ENCODE peak calls at places on chromosomes 11 and 22, in seven cellular contexts. M is brain microvascular endothelial cell; L is cardiac muscle cell; B is A549; D is activated naive CD8-positive, alpha-beta T cell treated with anti-CD3 and anti-CD28 coated beads, Interleukin-2, amount 10 ng/mL, durations not matched to agents 7 days and 5 days; P is activated CD4-positive, alpha-beta T cell treated with anti-CD3 and anti-CD28 coated beads, Interleukin-2, amount 10 ng/mL, durations not matched to agents 7 days and 5 days; E is HS-27A. I is an unnamed sample.

GRCh38 chr11:65887723-65888162 is 528 bp downstream of the FIBP start:
- DNase-seq in B (no peak), D (no peak), M (no peak), E (no peak), L (no peak), P (no peak), I (no peak)

GRCh38 chr11:30936476-30936875 is 350.3 kb upstream of the MPPED2 start:
- DNase-seq in D (no peak), M (no peak), E (no peak), B (no peak), L (peak), P (no peak), I (no peak)

GRCh38 chr11:118674094-118674460 is 5.4 kb downstream of the TREH start:
- DNase-seq in M (no peak), P (no peak), B (no peak), D (no peak), L (no peak), E (no peak), I (no peak)

GRCh38 chr11:45470151-45471001 is 184.2 kb upstream of the SYT13 start:
- DNase-seq in L (peak), B (no peak), P (no peak), D (no peak), E (peak), M (peak), I (no peak)

GRCh38 chr11:1556278-1557167 is 15.5 kb downstream of the DUSP8 start:
- DNase-seq in B (no peak), L (no peak), E (no peak), D (no peak), P (no peak), M (no peak), I (no peak)

GRCh38 chr11:104051806-104052205 is 15.4 kb downstream of the DDI1 start:
- DNase-seq in P (no peak), B (no peak), M (no peak), D (no peak), L (peak), E (no peak), I (no peak)

GRCh38 chr11:122748968-122749687 is 89.2 kb upstream of the CRTAM start:
- DNase-seq in B (no peak), E (no peak), P (peak), D (no peak), L (peak), M (peak), I (peak)

GRCh38 chr11:44753965-44754645 is 27.3 kb downstream of the TSPAN18 start:
- DNase-seq in L (no peak), M (no peak), E (no peak), P (no peak), D (no peak), B (no peak), I (peak)

GRCh38 chr11:2207212-2207611 is 35.6 kb upstream of the TH start:
- DNase-seq in D (no peak), L (no peak), P (no peak), E (no peak), B (no peak), M (no peak), I (no peak)

GRCh38 chr11:47857485-47858168 is 9.5 kb upstream of the NUP160 start:
- DNase-seq in P (no peak), E (no peak), D (no peak), M (no peak), L (no peak), B (no peak), I (no peak)

GRCh38 chr11:99565333-99565732 is 544.6 kb downstream of the CNTN5 start:
- DNase-seq in P (no peak), B (no peak), D (no peak), E (no peak), L (no peak), M (no peak), I (no peak)

GRCh38 chr11:12540913-12541587 is 133.2 kb upstream of the TEAD1 start:
- DNase-seq in E (peak), B (peak), L (peak), D (no peak), M (peak), P (no peak), I (no peak)

GRCh38 chr11:3178349-3178748 is 13.2 kb upstream of the OSBPL5 start:
- DNase-seq in E (no peak), B (no peak), P (no peak), M (peak), D (no peak), L (peak), I (no peak)

GRCh38 chr11:39724404-39724803 is 1735.0 kb downstream of the LRRC4C start:
- DNase-seq in L (no peak), B (no peak), E (no peak), M (no peak), D (no peak), P (no peak), I (no peak)

GRCh38 chr11:60942207-60942606 is 9.8 kb downstream of the SLC15A3 start:
- DNase-seq in P (no peak), E (no peak), M (no peak), L (no peak), B (no peak), D (no peak), I (no peak)

GRCh38 chr11:90135016-90135415 is 553 bp downstream of the NAALAD2 start:
- DNase-seq in P (no peak), E (no peak), L (peak), D (no peak), B (no peak), M (no peak), I (no peak)

GRCh38 chr11:90947930-90948329 is 725.1 kb upstream of the CHORDC1 start:
- DNase-seq in P (no peak), M (no peak), B (no peak), D (no peak), E (no peak), L (no peak), I (no peak)

GRCh38 chr11:6926208-6927029 is at the start of gene ZNF215:
- DNase-seq in M (peak), P (peak), D (peak), B (peak), E (peak), L (peak), I (peak)

GRCh38 chr11:117950320-117950719 is 21.1 kb upstream of the TMPRSS13 start:
- DNase-seq in B (no peak), D (peak), P (peak), M (no peak), E (no peak), L (peak), I (no peak)

GRCh38 chr11:47051217-47051616 is 114.7 kb downstream of the CSTPP1 start:
- DNase-seq in P (no peak), M (no peak), D (no peak), L (peak), B (no peak), E (no peak), I (peak)

GRCh38 chr11:12410006-12410728 is 32.8 kb downstream of the PARVA start:
- DNase-seq in B (peak), P (no peak), M (no peak), D (no peak), E (no peak), L (peak), I (peak)

GRCh38 chr11:114099392-114100178 is 40.1 kb downstream of the ZBTB16 start:
- DNase-seq in B (no peak), E (no peak), P (no peak), D (no peak), M (no peak), L (peak), I (no peak)

GRCh38 chr11:69377029-69377952 is 83.3 kb downstream of the MYEOV start:
- DNase-seq in E (no peak), L (no peak), D (no peak), B (no peak), P (no peak), M (no peak), I (no peak)

GRCh38 chr11:59791639-59792038 is 18.9 kb downstream of the MRPL16 start:
- DNase-seq in B (no peak), D (no peak), L (peak), M (no peak), P (no peak), E (no peak), I (no peak)

GRCh38 chr22:50702821-50703725 is 30.4 kb downstream of the SHANK3 start:
- DNase-seq in M (no peak), P (no peak), E (no peak), B (no peak), D (no peak), L (no peak), I (no peak)

GRCh38 chr11:1832181-1832988 is 2.4 kb upstream of the SYT8 start:
- DNase-seq in L (peak), E (no peak), P (peak), B (peak), M (no peak), D (peak), I (peak)

GRCh38 chr11:122882809-122883681 is 486 bp downstream of the JHY start:
- DNase-seq in E (no peak), L (no peak), B (peak), D (peak), M (peak), P (peak), I (peak)

GRCh38 chr22:48091656-48092223 is 1329.3 kb downstream of the TBC1D22A start:
- DNase-seq in L (no peak), M (no peak), D (no peak), B (no peak), P (no peak), E (no peak), I (no peak)

GRCh38 chr11:1207451-1208360 is 15.2 kb upstream of the MUC5B start:
- DNase-seq in B (no peak), L (no peak), M (no peak), E (no peak), P (no peak), D (peak), I (peak)

GRCh38 chr11:19607656-19608360 is 104.8 kb upstream of the NAV2 start:
- DNase-seq in M (no peak), L (peak), P (no peak), E (no peak), B (no peak), D (no peak), I (no peak)

GRCh38 chr22:47098554-47098953 is 336.1 kb downstream of the TBC1D22A start:
- DNase-seq in E (no peak), D (no peak), P (no peak), B (no peak), L (no peak), M (no peak), I (no peak)

GRCh38 chr11:103587951-103588788 is 448.3 kb upstream of the DDI1 start:
- DNase-seq in M (no peak), P (no peak), E (no peak), B (no peak), D (no peak), L (no peak), I (no peak)

GRCh38 chr11:125410091-125410490 is 86.0 kb downstream of the FEZ1 start:
- DNase-seq in E (no peak), P (no peak), B (no peak), D (no peak), L (peak), M (peak), I (peak)